ENCODE peak calls at places on chromosomes 12 and 14, in ten cellular contexts. T is left lung; Z is BE2C; M is HCT116; Q is aorta; F is heart right ventricle; H is body of pancreas; A is effector memory CD4-positive, alpha-beta T cell; U is WERI-Rb-1; G is AG04450. P is an unnamed sample.
A peak's percentile ranks its signal among the peaks of the same experiment; 100 is the strongest.

GRCh38 chr12:105256921-105257320 is 20.9 kb upstream of the APPL2 start:
- DNase-seq in A (no peak), G (peak; percentile 50), Q (no peak), M (no peak), U (no peak), T (no peak), H (no peak), Z (no peak), F (no peak), P (no peak)

GRCh38 chr12:113242560-113242959 is 21.3 kb downstream of the TPCN1 start:
- DNase-seq in M (no peak), Z (no peak), F (no peak), G (no peak), Q (no peak), A (no peak), U (no peak), H (no peak), T (no peak), P (no peak)

GRCh38 chr14:105167303-105168092 is 1.1 kb downstream of the JAG2 start:
- DNase-seq in G (no peak), A (no peak), Q (no peak), F (no peak), U (peak; percentile 57), Z (no peak), T (no peak), H (no peak), M (no peak), P (no peak)

GRCh38 chr14:75183225-75183624 is 6.8 kb upstream of the TMED10 start:
- DNase-seq in H (no peak), A (no peak), G (no peak), M (no peak), Q (no peak), U (no peak), Z (no peak), T (no peak), F (no peak), P (no peak)

GRCh38 chr12:54193437-54193836 is 4.7 kb upstream of the SMUG1 start:
- DNase-seq in A (no peak), Q (no peak), F (no peak), M (no peak), T (no peak), H (no peak), U (peak; percentile 98), G (no peak), Z (peak; percentile 44), P (no peak)

GRCh38 chr12:54196396-54196795 is 7.6 kb upstream of the SMUG1 start:
- DNase-seq in G (no peak), F (no peak), Q (no peak), H (no peak), M (no peak), U (no peak), Z (no peak), A (no peak), T (no peak), P (no peak)

GRCh38 chr12:45192041-45192695 is 23.7 kb upstream of the ANO6 start:
- DNase-seq in F (no peak), M (peak; percentile 61), G (no peak), A (no peak), Q (no peak), U (no peak), Z (no peak), T (no peak), H (no peak), P (no peak)

GRCh38 chr12:91743727-91744126 is 401.9 kb downstream of the BTG1 start:
- DNase-seq in M (no peak), F (no peak), G (no peak), Q (no peak), H (no peak), A (no peak), U (no peak), Z (peak; percentile 21), T (no peak), P (no peak)

GRCh38 chr12:40559865-40560264 is 132.4 kb upstream of the CNTN1 start:
- DNase-seq in F (no peak), Q (no peak), G (no peak), Z (no peak), M (no peak), A (no peak), U (no peak), T (no peak), H (no peak), P (no peak)

GRCh38 chr12:40557980-40558379 is 134.3 kb upstream of the CNTN1 start:
- DNase-seq in F (no peak), A (no peak), G (no peak), H (no peak), U (peak; percentile 19), Z (no peak), T (no peak), M (no peak), Q (no peak), P (no peak)

GRCh38 chr12:40565029-40565633 is 127.1 kb upstream of the CNTN1 start:
- DNase-seq in A (no peak), T (no peak), H (no peak), F (no peak), Q (no peak), U (no peak), M (no peak), Z (no peak), G (no peak), P (no peak)

GRCh38 chr12:40561395-40561966 is 130.8 kb upstream of the CNTN1 start:
- DNase-seq in H (no peak), U (no peak), F (no peak), Z (no peak), A (no peak), G (no peak), Q (no peak), M (no peak), T (no peak), P (no peak)

DNA sequence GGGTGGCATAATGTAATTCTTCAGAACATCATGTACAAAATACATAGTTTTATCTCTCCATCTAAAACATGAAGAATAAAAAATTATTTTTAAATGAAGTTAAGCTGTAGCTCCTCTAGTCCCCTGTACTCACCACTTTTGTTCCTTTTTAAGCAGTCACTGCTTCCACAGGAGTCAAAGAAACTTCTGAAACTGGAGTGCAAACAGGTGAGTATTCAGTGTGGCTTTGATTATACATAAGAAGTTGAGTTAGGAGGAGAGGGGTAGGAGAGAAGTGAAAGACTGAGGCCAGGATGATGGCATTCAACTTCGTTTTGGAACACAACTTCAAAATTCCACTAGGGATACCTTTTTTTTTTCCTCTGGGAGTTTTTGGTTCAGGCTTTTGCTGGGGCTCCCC is 131.4 kb upstream of the CNTN1 start:
- DNase-seq in A (no peak), U (no peak), Z (no peak), Q (no peak), T (no peak), F (no peak), G (no peak), M (no peak), H (no peak), P (no peak)
- H3K4me3 ChIP-seq in A (no peak overlapping the region), U (no peak overlapping the region), Z (no peak overlapping the region), Q (no peak overlapping the region), T (no peak overlapping the region), F (no peak overlapping the region), G (no peak overlapping the region), M (no peak overlapping the region), H (no peak overlapping the region), P (no peak overlapping the region)

GRCh38 chr12:94405378-94406116 is 54.1 kb downstream of the CEP83 start:
- DNase-seq in U (no peak), F (no peak), H (no peak), G (no peak), M (no peak), Q (no peak), T (no peak), Z (no peak), A (no peak), P (no peak)

GRCh38 chr12:94401326-94401725 is 58.3 kb downstream of the CEP83 start:
- DNase-seq in G (no peak), U (no peak), Q (no peak), M (no peak), A (no peak), T (no peak), F (no peak), Z (no peak), H (no peak), P (no peak)

GRCh38 chr12:94404854-94405253 is 54.8 kb downstream of the CEP83 start:
- DNase-seq in A (no peak), U (no peak), G (no peak), H (no peak), Z (no peak), Q (no peak), T (no peak), F (no peak), M (no peak), P (no peak)
- H3K4me3 ChIP-seq in A (no peak overlapping the region), U (no peak overlapping the region), G (no peak overlapping the region), H (no peak overlapping the region), Z (no peak overlapping the region), Q (no peak overlapping the region), T (no peak overlapping the region), F (no peak overlapping the region), M (no peak overlapping the region), P (peak overlapping the region; percentile 32)

DNA sequence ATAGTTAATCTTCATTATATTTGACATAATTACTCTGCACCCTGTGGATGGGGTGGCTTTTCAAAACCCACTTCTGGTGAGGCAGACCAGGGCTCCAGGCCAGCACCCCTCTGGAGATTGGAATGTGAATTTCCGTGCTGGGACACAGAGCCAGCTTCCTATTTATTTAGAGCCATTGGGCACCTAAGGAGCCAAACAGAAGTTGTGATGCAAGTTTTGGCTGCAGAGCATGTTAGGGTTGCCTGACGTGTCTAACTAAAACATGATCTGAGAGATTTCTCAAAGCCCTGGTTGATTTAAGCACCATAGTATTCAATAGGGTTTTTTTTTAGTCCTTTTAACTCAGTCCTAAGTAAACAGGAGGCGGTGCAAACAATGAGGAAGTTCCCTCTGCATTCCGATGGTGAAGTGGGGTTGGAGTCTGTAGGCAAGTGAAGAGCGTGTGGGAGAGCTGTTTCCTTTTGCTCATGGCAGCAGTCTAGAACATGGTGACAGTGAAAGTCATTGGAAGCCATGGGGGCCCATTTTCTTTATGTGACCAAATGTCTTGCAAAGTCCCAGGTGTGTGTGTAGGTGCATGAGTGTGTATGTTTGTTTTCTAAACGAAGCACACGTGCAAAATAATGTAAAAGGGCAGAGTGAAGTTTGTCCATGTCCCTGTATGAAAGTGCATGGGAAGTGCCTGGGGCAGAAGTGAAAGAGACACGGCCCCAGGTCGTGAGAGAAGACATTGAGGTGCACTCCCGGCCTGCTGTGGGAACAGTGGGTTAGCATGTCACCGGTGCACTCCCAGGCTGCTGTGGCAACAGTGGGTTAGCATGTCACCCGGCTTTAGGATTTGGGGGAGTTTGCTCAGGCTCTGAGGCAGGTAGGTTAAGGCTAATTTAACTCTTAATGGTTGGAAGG is 117.7 kb downstream of the PRKCH start:
- DNase-seq in U (no peak), G (no peak), A (no peak), F (peak; percentile 45), Q (no peak), Z (no peak), H (peak; percentile 41), T (no peak), M (no peak), P (peak; percentile 69)
- H3K4me3 ChIP-seq in U (no peak overlapping the region), G (no peak overlapping the region), A (peak overlapping the region; percentile 10), F (no peak overlapping the region), Q (no peak overlapping the region), Z (no peak overlapping the region), H (no peak overlapping the region), T (no peak overlapping the region), M (peak overlapping the region; percentile 42), P (no peak overlapping the region)

DNA sequence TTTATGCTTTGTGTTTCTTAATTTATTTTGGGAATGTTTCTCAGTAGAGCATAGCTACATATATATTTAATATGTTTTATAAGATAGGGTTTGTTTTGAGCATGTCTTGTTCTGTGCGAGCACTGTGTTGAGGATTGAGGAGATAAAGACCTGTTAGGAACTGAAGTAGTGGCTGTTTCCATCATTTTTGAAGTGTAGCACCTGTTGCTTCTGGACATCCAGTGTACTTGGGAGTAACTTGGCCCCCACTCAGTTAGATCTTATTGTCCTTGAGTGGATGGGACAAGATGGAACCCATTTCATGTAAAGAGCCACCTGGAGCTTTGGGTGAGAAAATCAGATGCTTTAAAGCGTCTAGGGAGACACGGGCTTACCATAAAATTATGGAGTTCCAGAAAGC is 8.7 kb downstream of the PPP2R5C start:
- DNase-seq in Q (no peak), M (no peak), Z (no peak), U (no peak), A (no peak), T (no peak), H (no peak), F (no peak), G (no peak), P (no peak)
- H3K4me3 ChIP-seq in Q (no peak overlapping the region), M (no peak overlapping the region), Z (no peak overlapping the region), U (no peak overlapping the region), A (no peak overlapping the region), T (no peak overlapping the region), H (no peak overlapping the region), F (no peak overlapping the region), G (no peak overlapping the region), P (no peak overlapping the region)

P was measured in tibial artery.